ENCODE peak calls at places on chromosomes 11 and 22, in six cellular contexts. N is GM12878; V is cardiac muscle cell; X is skeletal muscle cell; P is stimulated activated CD8-positive, alpha-beta memory T cell treated with anti-CD3 and anti-CD28 coated beads, Interleukin-4, amount 100 ng/mL, for 1 hour; H is ovary. D is an unnamed sample.

GRCh38 chr11:126628790-126629621 is 273.5 kb downstream of the ST3GAL4 start:
- DNase-seq in P (no peak), H (no peak), V (peak; percentile 51), X (peak; percentile 15), N (no peak), D (no peak)

GRCh38 chr11:12213920-12214319 is 103.5 kb downstream of the MICAL2 start:
- DNase-seq in V (no peak), N (no peak), P (no peak), H (no peak), X (no peak), D (peak; percentile 91)

GRCh38 chr22:44483878-44484277 is 14.2 kb downstream of the RTL6 start:
- DNase-seq in X (no peak), N (no peak), V (peak; percentile 51), H (no peak), P (no peak), D (no peak)

GRCh38 chr11:34613015-34613414 is 7.9 kb upstream of the EHF start:
- DNase-seq in V (no peak), H (no peak), X (no peak), N (no peak), P (no peak), D (no peak)

GRCh38 chr11:5380740-5381342 is 2.8 kb upstream of the OR51M1 start:
- DNase-seq in P (no peak), H (no peak), V (peak; percentile 78), X (peak; percentile 24), N (no peak), D (peak; percentile 33)

GRCh38 chr11:17388609-17389204 is at the start of gene KCNJ11:
- DNase-seq in X (no peak), N (no peak), P (no peak), H (no peak), V (no peak), D (no peak)

GRCh38 chr11:65637794-65638317 is at the start of gene SIPA1:
- DNase-seq in H (peak; percentile 83), N (no peak), X (peak; percentile 58), V (peak; percentile 95), P (peak; percentile 57), D (peak; percentile 82)

GRCh38 chr22:32997295-32997694 is 60.9 kb downstream of the SYN3 start:
- DNase-seq in N (no peak), V (no peak), X (no peak), H (no peak), P (no peak), D (no peak)

GRCh38 chr11:35030716-35031213 is 108.2 kb upstream of the CD44 start:
- DNase-seq in H (no peak), N (no peak), P (no peak), V (peak; percentile 73), X (peak; percentile 96), D (no peak)

GRCh38 chr11:57513911-57514537 is 1.5 kb downstream of the SLC43A1 start:
- DNase-seq in H (peak; percentile 59), X (no peak), P (no peak), V (peak; percentile 56), N (no peak), D (no peak)

GRCh38 chr11:41461057-41461681 is 1.7 kb upstream of the LRRC4C start:
- DNase-seq in H (no peak), V (peak; percentile 11), X (no peak), N (no peak), P (no peak), D (peak; percentile 3)

GRCh38 chr11:24515632-24516031 is 18.8 kb downstream of the LUZP2 start:
- DNase-seq in H (no peak), V (no peak), X (no peak), P (no peak), N (no peak), D (no peak)

GRCh38 chr22:30267382-30268302 is 991 bp upstream of the OSM start:
- DNase-seq in H (no peak), V (no peak), N (no peak), P (no peak), X (no peak), D (no peak)

D was measured in dermis microvascular lymphatic vessel endothelial cell.